ENCODE peak calls at places on chromosome 6, in six cellular contexts. C, Z, R, U, M and D are unnamed samples.

GRCh38 chr6:146914563-146915483 is 289.4 kb upstream of the STXBP5 start:
- DNase-seq in C (peak; percentile 99), Z (no peak), R (peak; percentile 93), U (peak; percentile 92), M (no peak), D (no peak)

GRCh38 chr6:108616544-108616943 is 55.8 kb downstream of the FOXO3 start:
- DNase-seq in C (peak; percentile 79), Z (no peak), R (peak; percentile 51), U (no peak), M (no peak), D (no peak)

GRCh38 chr6:100378576-100378975 is 86.1 kb downstream of the SIM1 start:
- DNase-seq in C (peak; percentile 5), Z (no peak), R (peak; percentile 5), U (no peak), M (no peak), D (no peak)

GRCh38 chr6:128397996-128398395 is 122.4 kb downstream of the PTPRK start:
- DNase-seq in C (no peak), Z (no peak), R (no peak), U (no peak), M (no peak), D (no peak)

GRCh38 chr6:11918021-11918738 is 93.9 kb upstream of the HIVEP1 start:
- DNase-seq in C (peak; percentile 71), Z (no peak), R (no peak), U (no peak), M (no peak), D (no peak)

GRCh38 chr6:2178125-2178524 is 67.3 kb downstream of the GMDS start:
- DNase-seq in C (no peak), Z (no peak), R (no peak), U (no peak), M (no peak), D (no peak)

GRCh38 chr6:158068893-158069799 is 87.5 kb downstream of the SYNJ2 start:
- DNase-seq in C (peak; percentile 66), Z (no peak), R (peak; percentile 93), U (peak; percentile 49), M (peak; percentile 79), D (no peak)

GRCh38 chr6:104955491-104955890 is 1.4 kb upstream of the LIN28B start:
- DNase-seq in C (no peak), Z (no peak), R (no peak), U (no peak), M (no peak), D (no peak)

GRCh38 chr6:124193132-124193531 is 389.5 kb downstream of the NKAIN2 start:
- DNase-seq in C (no peak), Z (no peak), R (no peak), U (no peak), M (no peak), D (no peak)

GRCh38 chr6:158853072-158853871 is 34.1 kb upstream of the EZR start:
- DNase-seq in C (peak; percentile 75), Z (peak; percentile 71), R (peak; percentile 97), U (peak; percentile 99), M (peak; percentile 86), D (peak; percentile 74)